ENCODE peak calls at places on chromosomes 4 and X, in six cellular contexts. L is testis, E is dorsolateral prefrontal cortex, G is BJ, U is neural crest cell, J is endodermal cell. X is an unnamed sample.

GRCh38 chrX:30943984-30944383 is 54.9 kb upstream of the TAB3 start:
- DNase-seq in L (no peak), E (no peak), G (no peak), U (no peak), J (no peak), X (no peak)

GRCh38 chr4:121070274-121070673 is 2.1 kb downstream of the NDNF start:
- DNase-seq in L (no peak), E (no peak), G (no peak), U (no peak), J (peak; percentile 75), X (no peak)

GRCh38 chrX:39318497-39319343 is 517.5 kb downstream of the MID1IP1 start:
- DNase-seq in L (peak; percentile 38), E (no peak), G (no peak), U (no peak), J (no peak), X (no peak)

GRCh38 chr4:5421416-5421815 is 286.9 kb downstream of the EVC2 start:
- DNase-seq in L (no peak), E (no peak), G (no peak), U (no peak), J (peak; percentile 13), X (no peak)

GRCh38 chr4:40848251-40848650 is 98.5 kb downstream of the NSUN7 start:
- DNase-seq in L (no peak), E (no peak), G (no peak), U (no peak), J (peak; percentile 53), X (no peak)

GRCh38 chrX:110282922-110283321 is 35.0 kb downstream of the AMMECR1 start:
- DNase-seq in L (no peak), E (no peak), G (no peak), U (no peak), J (no peak), X (no peak)

GRCh38 chrX:129318375-129318774 is 204.9 kb downstream of the SMARCA1 start:
- DNase-seq in L (peak; percentile 23), E (no peak), G (no peak), U (peak; percentile 3), J (peak; percentile 54), X (no peak)

GRCh38 chr4:127601029-127601428 is 31.7 kb upstream of the INTU start:
- DNase-seq in L (no peak), E (no peak), G (no peak), U (no peak), J (no peak), X (no peak)

GRCh38 chr4:10275696-10276095 is 159.1 kb upstream of the WDR1 start:
- DNase-seq in L (no peak), E (no peak), G (no peak), U (no peak), J (no peak), X (no peak)

GRCh38 chr4:117987464-117987863 is 46.8 kb upstream of the NDST3 start:
- DNase-seq in L (no peak), E (no peak), G (no peak), U (no peak), J (no peak), X (no peak)

GRCh38 chr4:128322986-128323385 is 35.4 kb upstream of the PGRMC2 start:
- DNase-seq in L (no peak), E (no peak), G (no peak), U (no peak), J (peak; percentile 64), X (no peak)

GRCh38 chr4:104395219-104395618 is 99.5 kb downstream of the CXXC4 start:
- DNase-seq in L (no peak), E (no peak), G (no peak), U (no peak), J (peak; percentile 45), X (no peak)

GRCh38 chr4:19523964-19524363 is 727.7 kb upstream of the SLIT2 start:
- DNase-seq in L (no peak), E (no peak), G (no peak), U (no peak), J (no peak), X (no peak)

GRCh38 chrX:18026171-18026570 is 165.1 kb upstream of the RAI2 start:
- DNase-seq in L (no peak), E (no peak), G (no peak), U (no peak), J (no peak), X (no peak)

GRCh38 chr4:159867673-159868072 is 764.8 kb downstream of the RAPGEF2 start:
- DNase-seq in L (no peak), E (no peak), G (no peak), U (no peak), J (no peak), X (no peak)

GRCh38 chrX:10165580-10166247 is 8.9 kb downstream of the CLCN4 start:
- DNase-seq in L (no peak), E (no peak), G (no peak), U (no peak), J (no peak), X (no peak)

GRCh38 chr4:38902695-38903094 is 35.1 kb downstream of the FAM114A1 start:
- DNase-seq in L (no peak), E (no peak), G (no peak), U (no peak), J (no peak), X (no peak)

GRCh38 chr4:68119921-68120320 is 9.7 kb downstream of the TMPRSS11F start:
- DNase-seq in L (no peak), E (no peak), G (no peak), U (no peak), J (no peak), X (no peak)

GRCh38 chr4:53714377-53715140 is 123.3 kb upstream of the LNX1 start:
- DNase-seq in L (no peak), E (no peak), G (peak; percentile 63), U (no peak), J (no peak), X (no peak)

GRCh38 chrX:101450951-101451350 is 34.3 kb upstream of the ARMCX4 start:
- DNase-seq in L (no peak), E (no peak), G (no peak), U (no peak), J (no peak), X (no peak)

GRCh38 chr4:70925899-70926635 is 23.9 kb downstream of the MOB1B start:
- DNase-seq in L (no peak), E (no peak), G (no peak), U (no peak), J (no peak), X (no peak)

GRCh38 chr4:54643958-54644357 is 13.8 kb upstream of the KIT start:
- DNase-seq in L (no peak), E (no peak), G (no peak), U (no peak), J (no peak), X (no peak)

GRCh38 chr4:142550955-142551354 is 295.1 kb downstream of the INPP4B start:
- DNase-seq in L (no peak), E (no peak), G (no peak), U (no peak), J (no peak), X (no peak)

DNA sequence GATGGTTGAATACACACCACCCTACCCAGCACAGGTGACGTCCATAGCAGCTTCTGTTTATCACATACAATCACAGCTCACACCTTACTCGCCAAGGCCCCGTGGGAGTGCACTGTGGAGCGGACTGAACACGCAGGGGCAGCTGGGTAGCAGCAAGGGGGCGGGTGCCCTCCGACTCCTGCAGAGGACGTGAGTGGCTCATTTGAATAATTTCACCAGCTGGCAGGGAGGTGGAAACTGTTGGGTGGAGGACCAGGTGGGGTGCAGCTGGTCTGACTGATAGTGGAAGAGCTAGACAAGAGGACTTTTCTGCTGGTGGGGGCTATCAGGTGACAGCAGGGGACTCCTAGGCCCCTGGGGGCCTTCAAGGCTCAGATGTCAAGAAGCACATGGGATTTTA is 16.3 kb downstream of the MAN2B2 start:
- DNase-seq in L (no peak), E (no peak), G (no peak), U (no peak), J (no peak), X (no peak)
- TF ChIP-seq CTCF in L (no peak), E (no peak), G (no peak), U (no peak), J (no peak), X (no peak)

GRCh38 chrX:140034916-140035315 is 69.6 kb upstream of the CXorf66 start:
- DNase-seq in L (no peak), E (no peak), G (no peak), U (no peak), J (no peak), X (no peak)
- TF ChIP-seq CTCF in L (no peak), E (no peak), G (peak; percentile 15), U (peak; percentile 68), J (peak; percentile 80), X (peak; percentile 68)

GRCh38 chr4:186144180-186144579 is 39.7 kb downstream of the FAM149A start:
- DNase-seq in L (peak; percentile 34), E (no peak), G (no peak), U (peak; percentile 35), J (no peak), X (no peak)
- TF ChIP-seq CTCF in L (no peak), E (no peak), G (no peak), U (peak; percentile 56), J (peak; percentile 59), X (peak; percentile 43)

GRCh38 chr4:88866862-88867550 is 169.4 kb upstream of the NAP1L5 start:
- DNase-seq in L (no peak), E (no peak), G (peak; percentile 5), U (no peak), J (no peak), X (no peak)

GRCh38 chr4:88865051-88865450 is 167.4 kb upstream of the NAP1L5 start:
- DNase-seq in L (no peak), E (no peak), G (no peak), U (no peak), J (no peak), X (no peak)

GRCh38 chr4:88860594-88860993 is 163.0 kb upstream of the NAP1L5 start:
- DNase-seq in L (no peak), E (no peak), G (no peak), U (no peak), J (no peak), X (no peak)

GRCh38 chr4:88868510-88868909 is 170.9 kb upstream of the NAP1L5 start:
- DNase-seq in L (no peak), E (no peak), G (no peak), U (no peak), J (no peak), X (no peak)

GRCh38 chr4:88865466-88865865 is 167.8 kb upstream of the NAP1L5 start:
- DNase-seq in L (no peak), E (no peak), G (no peak), U (no peak), J (no peak), X (no peak)
- TF ChIP-seq CTCF in L (no peak), E (no peak), G (no peak), U (no peak), J (no peak), X (no peak)

X was measured in progenitor cell of endocrine pancreas.